ENCODE peak calls at places on chromosomes 2 and 18, in five cellular contexts. One of them, this sample, is unnamed.

GRCh38 chr2:171347158-171347557 is 86.6 kb downstream of the METTL8 start:
- DNase-seq in GM10248: peak
- DNase-seq in coronary artery: no peak
- DNase-seq in GM13976: peak
- DNase-seq in testis: no peak
- DNase-seq in this sample: no peak

GRCh38 chr2:238636269-238637073 is 209.7 kb downstream of the ASB1 start:
- DNase-seq in testis: no peak
- DNase-seq in GM10248: no peak
- DNase-seq in GM13976: no peak
- DNase-seq in coronary artery: no peak
- DNase-seq in this sample: no peak

GRCh38 chr2:199459286-199460100 is 1.8 kb upstream of the SATB2 start:
- DNase-seq in GM13976: peak
- DNase-seq in testis: peak
- DNase-seq in coronary artery: peak
- DNase-seq in GM10248: peak
- DNase-seq in this sample: peak

GRCh38 chr2:189613077-189613636 is 32.6 kb upstream of the SLC40A1 start:
- DNase-seq in coronary artery: no peak
- DNase-seq in GM13976: no peak
- DNase-seq in testis: peak
- DNase-seq in GM10248: no peak
- DNase-seq in this sample: peak

GRCh38 chr2:39755466-39755865 is 23.6 kb downstream of the THUMPD2 start:
- DNase-seq in coronary artery: no peak
- DNase-seq in GM13976: no peak
- DNase-seq in GM10248: no peak
- DNase-seq in testis: no peak
- DNase-seq in this sample: no peak

GRCh38 chr2:86105969-86106945 is at the start of gene PTCD3:
- DNase-seq in coronary artery: peak
- DNase-seq in testis: peak
- DNase-seq in GM13976: peak
- DNase-seq in GM10248: peak
- DNase-seq in this sample: peak

GRCh38 chr2:159946326-159946992 is 116.0 kb downstream of the PLA2R1 start:
- DNase-seq in GM10248: no peak
- DNase-seq in testis: no peak
- DNase-seq in GM13976: no peak
- DNase-seq in coronary artery: no peak
- DNase-seq in this sample: no peak

GRCh38 chr2:27203741-27204140 is 8.1 kb upstream of the ATRAID start:
- DNase-seq in coronary artery: peak
- DNase-seq in GM13976: no peak
- DNase-seq in GM10248: no peak
- DNase-seq in testis: no peak
- DNase-seq in this sample: peak

GRCh38 chr2:174744111-174744510 is 20.2 kb downstream of the CHRNA1 start:
- DNase-seq in coronary artery: no peak
- DNase-seq in GM13976: no peak
- DNase-seq in GM10248: no peak
- DNase-seq in testis: no peak
- DNase-seq in this sample: no peak

GRCh38 chr2:190493095-190493494 is 41.4 kb downstream of the NEMP2 start:
- DNase-seq in GM13976: no peak
- DNase-seq in coronary artery: no peak
- DNase-seq in testis: no peak
- DNase-seq in GM10248: no peak
- DNase-seq in this sample: no peak

GRCh38 chr2:212958757-212959295 is 192.6 kb downstream of the IKZF2 start:
- DNase-seq in GM13976: no peak
- DNase-seq in testis: no peak
- DNase-seq in GM10248: no peak
- DNase-seq in coronary artery: no peak
- DNase-seq in this sample: no peak

GRCh38 chr18:39441648-39442047 is 1876.0 kb upstream of the CELF4 start:
- DNase-seq in GM10248: no peak
- DNase-seq in coronary artery: no peak
- DNase-seq in testis: no peak
- DNase-seq in GM13976: no peak
- DNase-seq in this sample: no peak

GRCh38 chr2:109270758-109271305 is 141.8 kb downstream of the SH3RF3 start:
- DNase-seq in coronary artery: no peak
- DNase-seq in GM10248: no peak
- DNase-seq in testis: no peak
- DNase-seq in GM13976: no peak
- DNase-seq in this sample: no peak

GRCh38 chr2:11716689-11717321 is 29.6 kb upstream of the LPIN1 start:
- DNase-seq in testis: no peak
- DNase-seq in GM13976: no peak
- DNase-seq in coronary artery: no peak
- DNase-seq in GM10248: no peak
- DNase-seq in this sample: no peak

GRCh38 chr2:100620481-100620880 is 57.7 kb downstream of the PDCL3 start:
- DNase-seq in testis: no peak
- DNase-seq in GM10248: no peak
- DNase-seq in GM13976: no peak
- DNase-seq in coronary artery: no peak
- DNase-seq in this sample: no peak

GRCh38 chr18:2414235-2414634 is 157.1 kb downstream of the METTL4 start:
- DNase-seq in GM13976: no peak
- DNase-seq in coronary artery: no peak
- DNase-seq in testis: no peak
- DNase-seq in GM10248: no peak
- DNase-seq in this sample: no peak

GRCh38 chr18:26532367-26533340 is 15.7 kb downstream of the KCTD1 start:
- DNase-seq in coronary artery: no peak
- DNase-seq in testis: no peak
- DNase-seq in GM10248: no peak
- DNase-seq in GM13976: no peak
- DNase-seq in this sample: peak

GRCh38 chr2:102975996-102976636 is 214.3 kb downstream of the TMEM182 start:
- DNase-seq in GM13976: no peak
- DNase-seq in testis: peak
- DNase-seq in GM10248: no peak
- DNase-seq in coronary artery: no peak
- DNase-seq in this sample: peak

GRCh38 chr2:72325592-72326422 is 178.1 kb upstream of the CYP26B1 start:
- DNase-seq in coronary artery: no peak
- DNase-seq in testis: peak
- DNase-seq in GM13976: peak
- DNase-seq in GM10248: peak
- DNase-seq in this sample: peak

GRCh38 chr2:126154256-126154655 is 501.7 kb upstream of the GYPC start:
- DNase-seq in testis: no peak
- DNase-seq in coronary artery: no peak
- DNase-seq in GM13976: no peak
- DNase-seq in GM10248: no peak
- DNase-seq in this sample: no peak

GRCh38 chr2:101559576-101559975 is 84.7 kb upstream of the RFX8 start:
- DNase-seq in GM13976: no peak
- DNase-seq in coronary artery: no peak
- DNase-seq in testis: no peak
- DNase-seq in GM10248: no peak
- DNase-seq in this sample: no peak

DNA sequence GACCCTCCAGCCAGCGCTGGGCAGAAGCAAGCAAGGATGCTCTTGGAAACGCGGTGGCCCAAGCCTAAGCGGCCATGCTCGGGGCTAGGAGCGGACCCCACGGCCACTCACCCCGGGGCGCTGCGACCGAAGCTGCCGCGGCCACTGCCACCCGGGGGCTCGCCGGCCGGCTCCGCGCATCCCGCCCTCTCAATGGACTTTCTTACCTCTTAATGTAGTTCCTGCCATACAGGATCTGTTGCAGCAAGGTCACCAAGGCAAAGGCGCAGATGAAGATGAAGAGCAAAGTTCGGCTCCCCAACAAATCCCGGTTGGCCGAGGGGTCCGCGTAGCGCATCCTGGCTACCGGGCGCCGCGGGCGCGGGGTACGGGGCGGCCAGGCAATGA is 688 bp downstream of the ST8SIA5 start:
- DNase-seq in GM10248: peak
- DNase-seq in GM13976: peak
- DNase-seq in coronary artery: no peak
- DNase-seq in testis: no peak
- DNase-seq in this sample: peak
- TF ChIP-seq CTCF in GM10248: no peak
- TF ChIP-seq CTCF in GM13976: no peak
- TF ChIP-seq CTCF in coronary artery: no peak
- TF ChIP-seq CTCF in testis: no peak
- TF ChIP-seq CTCF in this sample: no peak

DNA sequence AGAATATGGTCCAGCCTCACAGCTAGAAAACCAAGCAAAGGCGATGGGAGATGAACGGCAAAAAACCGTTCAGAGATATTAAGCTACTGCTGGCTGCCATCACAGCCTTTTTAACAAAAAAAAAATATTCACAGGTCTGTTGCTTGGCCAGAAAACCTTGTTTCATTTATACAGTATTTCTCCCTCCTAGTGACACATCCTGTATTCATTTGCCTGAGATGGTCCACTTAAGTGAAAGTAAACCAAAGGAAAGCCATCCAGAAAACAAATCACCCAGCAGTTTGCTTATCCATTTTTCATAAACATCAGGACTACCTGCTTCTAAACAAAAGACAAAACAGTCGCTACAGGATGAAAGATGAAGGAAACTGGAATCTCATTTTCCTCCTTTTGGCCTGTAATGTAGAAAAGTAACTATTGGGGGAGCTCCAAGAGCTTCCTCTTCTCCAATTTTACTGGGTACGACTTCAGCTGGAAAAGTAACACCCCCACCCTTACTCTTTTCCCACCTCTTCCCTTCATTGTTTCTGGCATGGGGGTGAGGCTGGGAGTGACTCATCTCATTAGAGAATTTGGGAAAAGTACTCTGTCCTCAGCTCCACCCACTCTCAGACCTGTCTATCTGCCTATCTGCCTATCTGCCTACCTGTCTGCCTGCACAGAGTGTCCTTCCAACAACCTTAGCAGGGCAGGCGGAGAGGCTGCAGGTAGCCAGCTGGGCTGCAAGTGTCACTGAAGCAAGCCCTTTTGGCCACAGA is 93.8 kb downstream of the EPHA4 start:
- DNase-seq in GM10248: no peak
- DNase-seq in GM13976: no peak
- DNase-seq in testis: no peak
- DNase-seq in coronary artery: no peak
- DNase-seq in this sample: peak
- TF ChIP-seq CTCF in GM10248: no peak
- TF ChIP-seq CTCF in GM13976: no peak
- TF ChIP-seq CTCF in testis: no peak
- TF ChIP-seq CTCF in coronary artery: no peak
- TF ChIP-seq CTCF in this sample: peak

GRCh38 chr18:63951302-63951705 is 2.2 kb downstream of the HMSD start:
- DNase-seq in coronary artery: no peak
- DNase-seq in GM13976: peak
- DNase-seq in GM10248: no peak
- DNase-seq in testis: no peak
- DNase-seq in this sample: no peak
- TF ChIP-seq CTCF in coronary artery: no peak
- TF ChIP-seq CTCF in GM13976: no peak
- TF ChIP-seq CTCF in GM10248: no peak
- TF ChIP-seq CTCF in testis: no peak
- TF ChIP-seq CTCF in this sample: peak

GRCh38 chr2:54663424-54664030 is 59.9 kb upstream of the EML6 start:
- DNase-seq in GM13976: no peak
- DNase-seq in GM10248: no peak
- DNase-seq in testis: no peak
- DNase-seq in coronary artery: no peak
- DNase-seq in this sample: peak

GRCh38 chr2:54657664-54658083 is 65.8 kb upstream of the EML6 start:
- DNase-seq in GM13976: peak
- DNase-seq in coronary artery: no peak
- DNase-seq in testis: peak
- DNase-seq in GM10248: peak
- DNase-seq in this sample: peak

GRCh38 chr2:54664238-54664786 is 59.1 kb upstream of the EML6 start:
- DNase-seq in GM10248: no peak
- DNase-seq in coronary artery: no peak
- DNase-seq in GM13976: no peak
- DNase-seq in testis: no peak
- DNase-seq in this sample: peak

GRCh38 chr2:54658548-54659207 is 64.8 kb upstream of the EML6 start:
- DNase-seq in GM13976: no peak
- DNase-seq in coronary artery: no peak
- DNase-seq in GM10248: no peak
- DNase-seq in testis: no peak
- DNase-seq in this sample: no peak

DNA sequence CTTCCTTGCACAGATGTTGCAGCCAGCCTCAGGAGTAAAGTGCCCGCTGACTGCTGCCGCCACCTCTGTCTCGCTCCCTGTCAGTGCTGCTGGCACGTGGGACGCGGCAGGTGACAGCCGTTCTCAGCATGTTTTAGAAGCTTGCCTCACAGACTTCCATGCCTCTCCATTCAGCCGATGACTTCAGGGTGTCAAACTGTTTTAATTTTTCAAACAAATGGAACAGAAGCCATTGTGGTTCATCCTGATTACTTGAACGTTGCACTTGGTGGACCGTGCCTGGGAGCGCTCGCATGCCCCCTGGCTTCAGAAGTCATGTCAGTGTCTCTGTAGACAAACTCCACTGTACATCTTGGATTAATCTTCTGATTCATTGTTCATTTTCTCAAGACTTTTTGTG is 62.7 kb upstream of the EML6 start:
- DNase-seq in coronary artery: no peak
- DNase-seq in testis: no peak
- DNase-seq in GM13976: no peak
- DNase-seq in GM10248: no peak
- DNase-seq in this sample: no peak
- TF ChIP-seq CTCF in coronary artery: no peak
- TF ChIP-seq CTCF in testis: no peak
- TF ChIP-seq CTCF in GM13976: no peak
- TF ChIP-seq CTCF in GM10248: no peak
- TF ChIP-seq CTCF in this sample: no peak

This sample was measured in endodermal cell.